ENCODE peak calls at places on chromosomes 11 and 22, in seven cellular contexts. X is esophagus squamous epithelium, M is endothelial cell, J is retina, F is COR-L47, Y is left ventricle myocardium inferior, I is brain microvascular endothelial cell. L is an unnamed sample.

GRCh38 chr22:26330971-26331625 is 98.0 kb upstream of the ASPHD2 start:
- DNase-seq in X (no peak), M (peak), J (peak), F (peak), Y (no peak), I (peak), L (peak)

GRCh38 chr11:134052988-134053945 is 15.6 kb upstream of the JAM3 start:
- DNase-seq in X (no peak), M (peak), J (peak), F (no peak), Y (no peak), I (no peak), L (peak)

GRCh38 chr11:79413258-79413657 is 27.6 kb downstream of the TENM4 start:
- DNase-seq in X (no peak), M (peak), J (peak), F (peak), Y (peak), I (peak), L (peak)

GRCh38 chr11:2796508-2797180 is 88.9 kb downstream of the CDKN1C start:
- DNase-seq in X (no peak), M (no peak), J (no peak), F (no peak), Y (peak), I (no peak), L (peak)

GRCh38 chr22:37162221-37163095 is 12.7 kb upstream of the IL2RB start:
- DNase-seq in X (no peak), M (no peak), J (no peak), F (no peak), Y (no peak), I (no peak), L (no peak)

GRCh38 chr11:102837151-102837550 is 6.3 kb downstream of the MMP3 start:
- DNase-seq in X (no peak), M (no peak), J (no peak), F (no peak), Y (no peak), I (no peak), L (no peak)

GRCh38 chr11:63911440-63911839 is 5.5 kb downstream of the RCOR2 start:
- DNase-seq in X (no peak), M (no peak), J (no peak), F (no peak), Y (no peak), I (no peak), L (peak)

GRCh38 chr11:62487698-62488551 is 58.7 kb downstream of the AHNAK start:
- DNase-seq in X (no peak), M (no peak), J (no peak), F (no peak), Y (no peak), I (no peak), L (no peak)

GRCh38 chr11:27395556-27396258 is 32.7 kb upstream of the CCDC34 start:
- DNase-seq in X (no peak), M (no peak), J (no peak), F (peak), Y (no peak), I (no peak), L (no peak)